ENCODE peak calls at places on chromosomes 3 and 15, in six cellular contexts. One of them, this sample, is unnamed.

GRCh38 chr15:56835598-56836275 is 82.7 kb upstream of the TCF12 start:
- DNase-seq in stimulated activated CD4-positive, alpha-beta T cell treated with anti-CD3 and anti-CD28 coated beads, Interleukin-12 subunit alpha, Interleukin-12 subunit beta, amount 100 ng/mL, for 48 hours: no peak
- DNase-seq in iris pigment epithelial cell: peak; percentile 40
- DNase-seq in mucosa of descending colon: no peak
- DNase-seq in adrenal gland: peak; percentile 60
- DNase-seq in stimulated activated naive B cell treated with anti-CD40 and anti-IgM and Interleukin-4, amounts not matched to agents 10 μg/mL and 1 μg/mL and 100 μg/mL, for 72 hours: no peak
- DNase-seq in this sample: peak; percentile 87

GRCh38 chr3:128367726-128368125 is 99.0 kb downstream of the DNAJB8 start:
- DNase-seq in iris pigment epithelial cell: no peak
- DNase-seq in stimulated activated naive B cell treated with anti-CD40 and anti-IgM and Interleukin-4, amounts not matched to agents 10 μg/mL and 1 μg/mL and 100 μg/mL, for 72 hours: no peak
- DNase-seq in adrenal gland: no peak
- DNase-seq in stimulated activated CD4-positive, alpha-beta T cell treated with anti-CD3 and anti-CD28 coated beads, Interleukin-12 subunit alpha, Interleukin-12 subunit beta, amount 100 ng/mL, for 48 hours: no peak
- DNase-seq in mucosa of descending colon: no peak
- DNase-seq in this sample: no peak

GRCh38 chr3:189488241-189488767 is 142.9 kb upstream of the TP63 start:
- DNase-seq in iris pigment epithelial cell: peak; percentile 47
- DNase-seq in stimulated activated naive B cell treated with anti-CD40 and anti-IgM and Interleukin-4, amounts not matched to agents 10 μg/mL and 1 μg/mL and 100 μg/mL, for 72 hours: no peak
- DNase-seq in stimulated activated CD4-positive, alpha-beta T cell treated with anti-CD3 and anti-CD28 coated beads, Interleukin-12 subunit alpha, Interleukin-12 subunit beta, amount 100 ng/mL, for 48 hours: no peak
- DNase-seq in adrenal gland: no peak
- DNase-seq in mucosa of descending colon: no peak
- DNase-seq in this sample: peak; percentile 51

GRCh38 chr3:185207931-185208746 is 45.7 kb downstream of the EHHADH start:
- DNase-seq in mucosa of descending colon: no peak
- DNase-seq in stimulated activated naive B cell treated with anti-CD40 and anti-IgM and Interleukin-4, amounts not matched to agents 10 μg/mL and 1 μg/mL and 100 μg/mL, for 72 hours: peak; percentile 6
- DNase-seq in stimulated activated CD4-positive, alpha-beta T cell treated with anti-CD3 and anti-CD28 coated beads, Interleukin-12 subunit alpha, Interleukin-12 subunit beta, amount 100 ng/mL, for 48 hours: no peak
- DNase-seq in adrenal gland: no peak
- DNase-seq in iris pigment epithelial cell: no peak
- DNase-seq in this sample: peak; percentile 9

GRCh38 chr3:67318162-67318561 is 320.1 kb downstream of the KBTBD8 start:
- DNase-seq in mucosa of descending colon: no peak
- DNase-seq in iris pigment epithelial cell: no peak
- DNase-seq in stimulated activated naive B cell treated with anti-CD40 and anti-IgM and Interleukin-4, amounts not matched to agents 10 μg/mL and 1 μg/mL and 100 μg/mL, for 72 hours: no peak
- DNase-seq in adrenal gland: no peak
- DNase-seq in stimulated activated CD4-positive, alpha-beta T cell treated with anti-CD3 and anti-CD28 coated beads, Interleukin-12 subunit alpha, Interleukin-12 subunit beta, amount 100 ng/mL, for 48 hours: no peak
- DNase-seq in this sample: no peak

GRCh38 chr15:32838338-32838737 is 120.5 kb downstream of the GREM1 start:
- DNase-seq in stimulated activated naive B cell treated with anti-CD40 and anti-IgM and Interleukin-4, amounts not matched to agents 10 μg/mL and 1 μg/mL and 100 μg/mL, for 72 hours: no peak
- DNase-seq in iris pigment epithelial cell: no peak
- DNase-seq in stimulated activated CD4-positive, alpha-beta T cell treated with anti-CD3 and anti-CD28 coated beads, Interleukin-12 subunit alpha, Interleukin-12 subunit beta, amount 100 ng/mL, for 48 hours: no peak
- DNase-seq in mucosa of descending colon: no peak
- DNase-seq in adrenal gland: no peak
- DNase-seq in this sample: no peak

GRCh38 chr3:59734061-59734460 is 684.2 kb upstream of the CFAP20DC start:
- DNase-seq in mucosa of descending colon: no peak
- DNase-seq in adrenal gland: no peak
- DNase-seq in stimulated activated CD4-positive, alpha-beta T cell treated with anti-CD3 and anti-CD28 coated beads, Interleukin-12 subunit alpha, Interleukin-12 subunit beta, amount 100 ng/mL, for 48 hours: no peak
- DNase-seq in stimulated activated naive B cell treated with anti-CD40 and anti-IgM and Interleukin-4, amounts not matched to agents 10 μg/mL and 1 μg/mL and 100 μg/mL, for 72 hours: no peak
- DNase-seq in iris pigment epithelial cell: no peak
- DNase-seq in this sample: no peak

GRCh38 chr3:100540791-100541334 is 48.4 kb downstream of the TMEM45A start:
- DNase-seq in iris pigment epithelial cell: no peak
- DNase-seq in stimulated activated naive B cell treated with anti-CD40 and anti-IgM and Interleukin-4, amounts not matched to agents 10 μg/mL and 1 μg/mL and 100 μg/mL, for 72 hours: no peak
- DNase-seq in stimulated activated CD4-positive, alpha-beta T cell treated with anti-CD3 and anti-CD28 coated beads, Interleukin-12 subunit alpha, Interleukin-12 subunit beta, amount 100 ng/mL, for 48 hours: no peak
- DNase-seq in adrenal gland: no peak
- DNase-seq in mucosa of descending colon: no peak
- DNase-seq in this sample: no peak

GRCh38 chr3:46186856-46187700 is 21.0 kb downstream of the CCR1 start:
- DNase-seq in mucosa of descending colon: no peak
- DNase-seq in iris pigment epithelial cell: no peak
- DNase-seq in adrenal gland: no peak
- DNase-seq in stimulated activated naive B cell treated with anti-CD40 and anti-IgM and Interleukin-4, amounts not matched to agents 10 μg/mL and 1 μg/mL and 100 μg/mL, for 72 hours: peak; percentile 45
- DNase-seq in stimulated activated CD4-positive, alpha-beta T cell treated with anti-CD3 and anti-CD28 coated beads, Interleukin-12 subunit alpha, Interleukin-12 subunit beta, amount 100 ng/mL, for 48 hours: no peak
- DNase-seq in this sample: no peak

GRCh38 chr3:46882377-46883015 is 5.0 kb downstream of the PTH1R start:
- DNase-seq in stimulated activated CD4-positive, alpha-beta T cell treated with anti-CD3 and anti-CD28 coated beads, Interleukin-12 subunit alpha, Interleukin-12 subunit beta, amount 100 ng/mL, for 48 hours: no peak
- DNase-seq in adrenal gland: no peak
- DNase-seq in stimulated activated naive B cell treated with anti-CD40 and anti-IgM and Interleukin-4, amounts not matched to agents 10 μg/mL and 1 μg/mL and 100 μg/mL, for 72 hours: no peak
- DNase-seq in iris pigment epithelial cell: peak; percentile 31
- DNase-seq in mucosa of descending colon: no peak
- DNase-seq in this sample: peak; percentile 44

GRCh38 chr3:182729903-182730674 is 63.2 kb upstream of the ATP11B start:
- DNase-seq in mucosa of descending colon: no peak
- DNase-seq in stimulated activated CD4-positive, alpha-beta T cell treated with anti-CD3 and anti-CD28 coated beads, Interleukin-12 subunit alpha, Interleukin-12 subunit beta, amount 100 ng/mL, for 48 hours: no peak
- DNase-seq in adrenal gland: no peak
- DNase-seq in stimulated activated naive B cell treated with anti-CD40 and anti-IgM and Interleukin-4, amounts not matched to agents 10 μg/mL and 1 μg/mL and 100 μg/mL, for 72 hours: peak; percentile 26
- DNase-seq in iris pigment epithelial cell: no peak
- DNase-seq in this sample: no peak

GRCh38 chr3:165669502-165669901 is 167.7 kb downstream of the BCHE start:
- DNase-seq in adrenal gland: no peak
- DNase-seq in stimulated activated naive B cell treated with anti-CD40 and anti-IgM and Interleukin-4, amounts not matched to agents 10 μg/mL and 1 μg/mL and 100 μg/mL, for 72 hours: no peak
- DNase-seq in iris pigment epithelial cell: peak; percentile 31
- DNase-seq in mucosa of descending colon: no peak
- DNase-seq in stimulated activated CD4-positive, alpha-beta T cell treated with anti-CD3 and anti-CD28 coated beads, Interleukin-12 subunit alpha, Interleukin-12 subunit beta, amount 100 ng/mL, for 48 hours: no peak
- DNase-seq in this sample: no peak

GRCh38 chr15:63236272-63236671 is 41.1 kb upstream of the APH1B start:
- DNase-seq in iris pigment epithelial cell: peak; percentile 81
- DNase-seq in mucosa of descending colon: no peak
- DNase-seq in stimulated activated CD4-positive, alpha-beta T cell treated with anti-CD3 and anti-CD28 coated beads, Interleukin-12 subunit alpha, Interleukin-12 subunit beta, amount 100 ng/mL, for 48 hours: no peak
- DNase-seq in stimulated activated naive B cell treated with anti-CD40 and anti-IgM and Interleukin-4, amounts not matched to agents 10 μg/mL and 1 μg/mL and 100 μg/mL, for 72 hours: no peak
- DNase-seq in adrenal gland: no peak
- DNase-seq in this sample: peak; percentile 68

GRCh38 chr3:188006726-188007393 is 147.1 kb upstream of the LPP start:
- DNase-seq in iris pigment epithelial cell: no peak
- DNase-seq in stimulated activated CD4-positive, alpha-beta T cell treated with anti-CD3 and anti-CD28 coated beads, Interleukin-12 subunit alpha, Interleukin-12 subunit beta, amount 100 ng/mL, for 48 hours: no peak
- DNase-seq in mucosa of descending colon: no peak
- DNase-seq in adrenal gland: no peak
- DNase-seq in stimulated activated naive B cell treated with anti-CD40 and anti-IgM and Interleukin-4, amounts not matched to agents 10 μg/mL and 1 μg/mL and 100 μg/mL, for 72 hours: peak; percentile 54
- DNase-seq in this sample: peak; percentile 53

GRCh38 chr3:54951405-54951804 is 23.5 kb upstream of the LRTM1 start:
- DNase-seq in iris pigment epithelial cell: peak; percentile 87
- DNase-seq in stimulated activated naive B cell treated with anti-CD40 and anti-IgM and Interleukin-4, amounts not matched to agents 10 μg/mL and 1 μg/mL and 100 μg/mL, for 72 hours: no peak
- DNase-seq in mucosa of descending colon: peak; percentile 65
- DNase-seq in adrenal gland: peak; percentile 89
- DNase-seq in stimulated activated CD4-positive, alpha-beta T cell treated with anti-CD3 and anti-CD28 coated beads, Interleukin-12 subunit alpha, Interleukin-12 subunit beta, amount 100 ng/mL, for 48 hours: no peak
- DNase-seq in this sample: peak; percentile 90

GRCh38 chr3:196518999-196519737 is 4.0 kb upstream of the SMCO1 start:
- DNase-seq in adrenal gland: peak; percentile 77
- DNase-seq in stimulated activated naive B cell treated with anti-CD40 and anti-IgM and Interleukin-4, amounts not matched to agents 10 μg/mL and 1 μg/mL and 100 μg/mL, for 72 hours: no peak
- DNase-seq in mucosa of descending colon: no peak
- DNase-seq in iris pigment epithelial cell: peak; percentile 56
- DNase-seq in stimulated activated CD4-positive, alpha-beta T cell treated with anti-CD3 and anti-CD28 coated beads, Interleukin-12 subunit alpha, Interleukin-12 subunit beta, amount 100 ng/mL, for 48 hours: no peak
- DNase-seq in this sample: peak; percentile 85

GRCh38 chr3:5312278-5312677 is 124.8 kb downstream of the EDEM1 start:
- DNase-seq in adrenal gland: no peak
- DNase-seq in mucosa of descending colon: no peak
- DNase-seq in iris pigment epithelial cell: no peak
- DNase-seq in stimulated activated naive B cell treated with anti-CD40 and anti-IgM and Interleukin-4, amounts not matched to agents 10 μg/mL and 1 μg/mL and 100 μg/mL, for 72 hours: no peak
- DNase-seq in stimulated activated CD4-positive, alpha-beta T cell treated with anti-CD3 and anti-CD28 coated beads, Interleukin-12 subunit alpha, Interleukin-12 subunit beta, amount 100 ng/mL, for 48 hours: no peak
- DNase-seq in this sample: no peak

GRCh38 chr3:97932387-97932801 is 39.8 kb downstream of the RIOX2 start:
- DNase-seq in stimulated activated CD4-positive, alpha-beta T cell treated with anti-CD3 and anti-CD28 coated beads, Interleukin-12 subunit alpha, Interleukin-12 subunit beta, amount 100 ng/mL, for 48 hours: no peak
- DNase-seq in stimulated activated naive B cell treated with anti-CD40 and anti-IgM and Interleukin-4, amounts not matched to agents 10 μg/mL and 1 μg/mL and 100 μg/mL, for 72 hours: no peak
- DNase-seq in mucosa of descending colon: no peak
- DNase-seq in adrenal gland: peak; percentile 57
- DNase-seq in iris pigment epithelial cell: no peak
- DNase-seq in this sample: peak; percentile 80

GRCh38 chr15:41967506-41968206 is 4.7 kb downstream of the EHD4 start:
- DNase-seq in stimulated activated CD4-positive, alpha-beta T cell treated with anti-CD3 and anti-CD28 coated beads, Interleukin-12 subunit alpha, Interleukin-12 subunit beta, amount 100 ng/mL, for 48 hours: no peak
- DNase-seq in adrenal gland: peak; percentile 65
- DNase-seq in stimulated activated naive B cell treated with anti-CD40 and anti-IgM and Interleukin-4, amounts not matched to agents 10 μg/mL and 1 μg/mL and 100 μg/mL, for 72 hours: peak; percentile 53
- DNase-seq in iris pigment epithelial cell: peak; percentile 49
- DNase-seq in mucosa of descending colon: peak; percentile 29
- DNase-seq in this sample: peak; percentile 73

GRCh38 chr3:45035441-45036301 is 9.6 kb downstream of the CLEC3B start:
- DNase-seq in stimulated activated naive B cell treated with anti-CD40 and anti-IgM and Interleukin-4, amounts not matched to agents 10 μg/mL and 1 μg/mL and 100 μg/mL, for 72 hours: no peak
- DNase-seq in mucosa of descending colon: peak; percentile 62
- DNase-seq in stimulated activated CD4-positive, alpha-beta T cell treated with anti-CD3 and anti-CD28 coated beads, Interleukin-12 subunit alpha, Interleukin-12 subunit beta, amount 100 ng/mL, for 48 hours: no peak
- DNase-seq in adrenal gland: no peak
- DNase-seq in iris pigment epithelial cell: peak; percentile 39
- DNase-seq in this sample: no peak

GRCh38 chr3:149511040-149511626 is 36.6 kb downstream of the TM4SF4 start:
- DNase-seq in stimulated activated CD4-positive, alpha-beta T cell treated with anti-CD3 and anti-CD28 coated beads, Interleukin-12 subunit alpha, Interleukin-12 subunit beta, amount 100 ng/mL, for 48 hours: no peak
- DNase-seq in mucosa of descending colon: no peak
- DNase-seq in adrenal gland: no peak
- DNase-seq in stimulated activated naive B cell treated with anti-CD40 and anti-IgM and Interleukin-4, amounts not matched to agents 10 μg/mL and 1 μg/mL and 100 μg/mL, for 72 hours: no peak
- DNase-seq in iris pigment epithelial cell: no peak
- DNase-seq in this sample: no peak

GRCh38 chr3:146065573-146066006 is 95.4 kb downstream of the PLOD2 start:
- DNase-seq in iris pigment epithelial cell: peak; percentile 72
- DNase-seq in mucosa of descending colon: no peak
- DNase-seq in stimulated activated CD4-positive, alpha-beta T cell treated with anti-CD3 and anti-CD28 coated beads, Interleukin-12 subunit alpha, Interleukin-12 subunit beta, amount 100 ng/mL, for 48 hours: no peak
- DNase-seq in adrenal gland: no peak
- DNase-seq in stimulated activated naive B cell treated with anti-CD40 and anti-IgM and Interleukin-4, amounts not matched to agents 10 μg/mL and 1 μg/mL and 100 μg/mL, for 72 hours: no peak
- DNase-seq in this sample: peak; percentile 89

GRCh38 chr3:82637574-82637973 is 876.1 kb upstream of the GBE1 start:
- DNase-seq in iris pigment epithelial cell: no peak
- DNase-seq in adrenal gland: no peak
- DNase-seq in stimulated activated CD4-positive, alpha-beta T cell treated with anti-CD3 and anti-CD28 coated beads, Interleukin-12 subunit alpha, Interleukin-12 subunit beta, amount 100 ng/mL, for 48 hours: no peak
- DNase-seq in stimulated activated naive B cell treated with anti-CD40 and anti-IgM and Interleukin-4, amounts not matched to agents 10 μg/mL and 1 μg/mL and 100 μg/mL, for 72 hours: no peak
- DNase-seq in mucosa of descending colon: no peak
- DNase-seq in this sample: no peak

GRCh38 chr3:76063019-76063418 is 277.7 kb upstream of the ZNF717 start:
- DNase-seq in stimulated activated naive B cell treated with anti-CD40 and anti-IgM and Interleukin-4, amounts not matched to agents 10 μg/mL and 1 μg/mL and 100 μg/mL, for 72 hours: no peak
- DNase-seq in stimulated activated CD4-positive, alpha-beta T cell treated with anti-CD3 and anti-CD28 coated beads, Interleukin-12 subunit alpha, Interleukin-12 subunit beta, amount 100 ng/mL, for 48 hours: no peak
- DNase-seq in iris pigment epithelial cell: peak; percentile 92
- DNase-seq in adrenal gland: no peak
- DNase-seq in mucosa of descending colon: no peak
- DNase-seq in this sample: peak; percentile 57

GRCh38 chr15:54082836-54083492 is 104.7 kb downstream of the UNC13C start:
- DNase-seq in adrenal gland: no peak
- DNase-seq in stimulated activated CD4-positive, alpha-beta T cell treated with anti-CD3 and anti-CD28 coated beads, Interleukin-12 subunit alpha, Interleukin-12 subunit beta, amount 100 ng/mL, for 48 hours: no peak
- DNase-seq in stimulated activated naive B cell treated with anti-CD40 and anti-IgM and Interleukin-4, amounts not matched to agents 10 μg/mL and 1 μg/mL and 100 μg/mL, for 72 hours: peak; percentile 6
- DNase-seq in mucosa of descending colon: no peak
- DNase-seq in iris pigment epithelial cell: peak; percentile 5
- DNase-seq in this sample: peak; percentile 8

GRCh38 chr15:41281236-41281635 is 50.2 kb downstream of the CHP1 start:
- DNase-seq in iris pigment epithelial cell: peak; percentile 92
- DNase-seq in adrenal gland: no peak
- DNase-seq in stimulated activated naive B cell treated with anti-CD40 and anti-IgM and Interleukin-4, amounts not matched to agents 10 μg/mL and 1 μg/mL and 100 μg/mL, for 72 hours: no peak
- DNase-seq in stimulated activated CD4-positive, alpha-beta T cell treated with anti-CD3 and anti-CD28 coated beads, Interleukin-12 subunit alpha, Interleukin-12 subunit beta, amount 100 ng/mL, for 48 hours: no peak
- DNase-seq in mucosa of descending colon: no peak
- DNase-seq in this sample: peak; percentile 70

GRCh38 chr15:32855942-32856341 is 138.1 kb downstream of the GREM1 start:
- DNase-seq in mucosa of descending colon: no peak
- DNase-seq in stimulated activated CD4-positive, alpha-beta T cell treated with anti-CD3 and anti-CD28 coated beads, Interleukin-12 subunit alpha, Interleukin-12 subunit beta, amount 100 ng/mL, for 48 hours: no peak
- DNase-seq in iris pigment epithelial cell: peak; percentile 99
- DNase-seq in stimulated activated naive B cell treated with anti-CD40 and anti-IgM and Interleukin-4, amounts not matched to agents 10 μg/mL and 1 μg/mL and 100 μg/mL, for 72 hours: no peak
- DNase-seq in adrenal gland: no peak
- DNase-seq in this sample: peak; percentile 99

This sample was measured in fibroblast of pulmonary artery.